ENCODE peak calls at places on chromosomes 6 and 20, in four cellular contexts. F is activated naive CD8-positive, alpha-beta T cell treated with anti-CD3 and anti-CD28 coated beads, Interleukin-2, amount 50 U/mL, for 16 hours; U is NCI-H69; W is activated CD4-positive, alpha-beta T cell treated with anti-CD3 and anti-CD28 coated beads, Interleukin-2, amount 50 U/mL, for 1 hour. J is an unnamed sample.

GRCh38 chr20:43721429-43722152 is 5.2 kb downstream of the GTSF1L start:
- DNase-seq in F (no peak), U (peak), W (no peak), J (no peak)

GRCh38 chr20:32980990-32981389 is 23.2 kb downstream of the SUN5 start:
- DNase-seq in F (no peak), U (no peak), W (no peak), J (no peak)

GRCh38 chr6:4364172-4364571 is 228.8 kb upstream of the ECI2 start:
- DNase-seq in F (no peak), U (no peak), W (no peak), J (no peak)

GRCh38 chr6:75280131-75280855 is 4.3 kb downstream of the TMEM30A start:
- DNase-seq in F (no peak), U (no peak), W (no peak), J (no peak)

GRCh38 chr20:6783752-6784725 is 16.6 kb downstream of the BMP2 start:
- DNase-seq in F (no peak), U (no peak), W (no peak), J (no peak)

GRCh38 chr6:1678966-1679690 is 69.4 kb downstream of the FOXC1 start:
- DNase-seq in F (no peak), U (peak), W (no peak), J (no peak)

GRCh38 chr6:170361335-170361734 is 54.8 kb downstream of the FAM120B start:
- DNase-seq in F (no peak), U (no peak), W (no peak), J (no peak)

GRCh38 chr20:23132930-23133559 is 46.9 kb upstream of the CD93 start:
- DNase-seq in F (no peak), U (no peak), W (no peak), J (no peak)

GRCh38 chr6:22466665-22467064 is 102.7 kb upstream of the HDGFL1 start:
- DNase-seq in F (no peak), U (peak), W (no peak), J (no peak)

GRCh38 chr20:58407201-58407873 is 18.3 kb downstream of the VAPB start:
- DNase-seq in F (no peak), U (no peak), W (no peak), J (no peak)

GRCh38 chr6:147958683-147959082 is 384.0 kb upstream of the SASH1 start:
- DNase-seq in F (no peak), U (peak), W (no peak), J (no peak)

GRCh38 chr6:117329926-117330325 is 64.6 kb downstream of the VGLL2 start:
- DNase-seq in F (no peak), U (no peak), W (no peak), J (no peak)

GRCh38 chr20:59020938-59021551 is 1.8 kb downstream of the TUBB1 start:
- DNase-seq in F (no peak), U (no peak), W (no peak), J (no peak)

GRCh38 chr6:36313628-36313895 is 23.1 kb downstream of the BNIP5 start:
- DNase-seq in F (no peak), U (peak), W (no peak), J (no peak)

GRCh38 chr6:63100066-63100465 is 111.2 kb upstream of the FKBP1C start:
- DNase-seq in F (no peak), U (no peak), W (no peak), J (no peak)

GRCh38 chr6:73680289-73680688 is 15.7 kb upstream of the CD109 start:
- DNase-seq in F (no peak), U (no peak), W (no peak), J (no peak)

GRCh38 chr20:45704969-45705637 is at the start of gene WFDC10B:
- DNase-seq in F (no peak), U (peak), W (no peak), J (no peak)

GRCh38 chr6:168107191-168107940 is 28.4 kb upstream of the FRMD1 start:
- DNase-seq in F (no peak), U (no peak), W (no peak), J (no peak)

GRCh38 chr20:57658447-57659130 is 38.4 kb upstream of the ZBP1 start:
- DNase-seq in F (no peak), U (no peak), W (peak), J (no peak)

GRCh38 chr6:147559016-147559415 is 50.5 kb downstream of the SAMD5 start:
- DNase-seq in F (no peak), U (no peak), W (no peak), J (no peak)

GRCh38 chr6:52162940-52163908 is 23.0 kb upstream of the IL17A start:
- DNase-seq in F (no peak), U (peak), W (no peak), J (peak)

GRCh38 chr6:52992980-52993379 is 2.1 kb downstream of the GSTA4 start:
- DNase-seq in F (no peak), U (no peak), W (no peak), J (no peak)

GRCh38 chr6:80607814-80608391 is 501.4 kb downstream of the BCKDHB start:
- DNase-seq in F (no peak), U (no peak), W (no peak), J (no peak)

GRCh38 chr6:20126789-20127653 is 85.2 kb downstream of the MBOAT1 start:
- DNase-seq in F (peak), U (peak), W (peak), J (peak)